ENCODE peak calls at places on chromosomes 7 and 10, in eight cellular contexts. D is IMR-90, R is right cardiac atrium, V is OCI-LY7, K is kidney, Y is GM23338, O is aorta, Z is A673. I is an unnamed sample.
A peak's percentile ranks its signal among the peaks of the same experiment; 100 is the strongest.

GRCh38 chr10:110845756-110846620 is 25.7 kb upstream of the PDCD4 start:
- DNase-seq in D (no peak), R (no peak), V (no peak), K (peak; percentile 65), Y (no peak), O (no peak), Z (no peak), I (no peak)

GRCh38 chr10:78672898-78673297 is 395.9 kb upstream of the ZMIZ1 start:
- DNase-seq in D (peak; percentile 69), R (no peak), V (no peak), K (no peak), Y (no peak), O (no peak), Z (no peak), I (no peak)

GRCh38 chr10:74011762-74012161 is 13.8 kb downstream of the VCL start:
- DNase-seq in D (peak; percentile 89), R (no peak), V (no peak), K (no peak), Y (no peak), O (no peak), Z (peak; percentile 97), I (peak; percentile 51)

GRCh38 chr10:86946215-86947170 is 10.9 kb downstream of the MMRN2 start:
- DNase-seq in D (no peak), R (peak; percentile 78), V (no peak), K (peak; percentile 84), Y (no peak), O (peak; percentile 89), Z (no peak), I (peak; percentile 29)

GRCh38 chr7:15889501-15889900 is 203.0 kb upstream of the MEOX2 start:
- DNase-seq in D (no peak), R (peak; percentile 40), V (no peak), K (no peak), Y (peak; percentile 29), O (no peak), Z (peak; percentile 48), I (no peak)

GRCh38 chr7:110988890-110989501 is 101.9 kb upstream of the LRRN3 start:
- DNase-seq in D (peak; percentile 6), R (peak; percentile 12), V (no peak), K (no peak), Y (no peak), O (peak; percentile 37), Z (no peak), I (no peak)

GRCh38 chr10:62860946-62861345 is 44.8 kb upstream of the EGR2 start:
- DNase-seq in D (no peak), R (no peak), V (peak; percentile 29), K (no peak), Y (peak; percentile 3), O (no peak), Z (peak; percentile 16), I (no peak)

GRCh38 chr7:55210176-55210575 is 155.0 kb upstream of the LANCL2 start:
- DNase-seq in D (no peak), R (no peak), V (no peak), K (no peak), Y (no peak), O (no peak), Z (no peak), I (no peak)

GRCh38 chr10:21732067-21732772 is 198.2 kb downstream of the MLLT10 start:
- DNase-seq in D (peak; percentile 82), R (peak; percentile 83), V (peak; percentile 57), K (peak; percentile 81), Y (peak; percentile 92), O (no peak), Z (peak; percentile 88), I (no peak)

GRCh38 chr10:126804396-126804795 is 100.8 kb upstream of the DOCK1 start:
- DNase-seq in D (no peak), R (no peak), V (no peak), K (no peak), Y (no peak), O (no peak), Z (no peak), I (no peak)

GRCh38 chr10:126798649-126799048 is 106.6 kb upstream of the DOCK1 start:
- DNase-seq in D (no peak), R (no peak), V (no peak), K (peak; percentile 69), Y (no peak), O (no peak), Z (no peak), I (no peak)

DNA sequence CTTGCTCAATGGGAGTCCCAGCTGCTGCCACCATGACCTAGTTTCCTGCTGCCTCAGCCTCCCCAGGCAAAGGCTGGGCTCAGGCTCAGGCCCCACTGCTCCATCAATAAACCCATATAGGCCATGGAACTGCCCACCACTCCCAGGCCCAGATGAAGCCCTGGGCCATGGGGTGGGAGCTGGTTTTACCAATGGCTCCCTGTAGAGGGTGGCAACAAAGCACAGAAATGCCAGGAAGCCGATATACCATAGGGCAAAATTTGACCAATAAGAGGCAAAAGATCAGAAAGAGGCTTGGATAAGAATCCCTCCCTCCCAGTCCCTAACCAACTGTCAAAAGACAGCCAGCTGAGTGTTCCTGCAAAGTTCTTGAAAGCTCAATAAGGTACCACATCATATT is 101.8 kb upstream of the DOCK1 start:
- DNase-seq in D (no peak), R (no peak), V (no peak), K (no peak), Y (no peak), O (no peak), Z (no peak), I (no peak)
- H3K4me1 ChIP-seq in D (no peaks in the 10 kb centered on the region), R (no peaks in the 10 kb centered on the region), V (no peaks in the 10 kb centered on the region), K (no peaks in the 10 kb centered on the region), Y (no peaks in the 10 kb centered on the region), O (no peaks in the 10 kb centered on the region), Z (no peaks in the 10 kb centered on the region), I (no peaks in the 10 kb centered on the region)

DNA sequence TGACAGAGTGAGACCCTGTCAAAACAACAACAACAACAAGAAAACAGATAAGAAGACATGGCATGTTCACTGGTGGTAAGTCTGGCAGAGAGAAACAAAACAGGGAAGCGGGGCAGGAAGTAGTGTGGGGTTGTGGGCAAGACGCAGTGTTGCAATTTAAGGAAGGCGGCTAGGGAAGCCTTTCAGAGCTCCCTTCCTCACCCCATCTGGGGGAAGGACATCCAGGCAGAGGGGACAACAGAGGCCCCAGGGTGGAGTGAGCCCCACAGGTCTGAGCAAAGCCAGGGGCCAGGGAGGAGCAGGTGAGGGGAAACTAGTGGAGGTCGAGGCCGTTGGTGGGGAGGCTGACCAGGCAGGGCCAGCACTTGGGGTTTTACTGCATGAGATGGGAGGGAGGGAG is 16.8 kb downstream of the LAT2 start:
- DNase-seq in D (no peak), R (peak; percentile 67), V (no peak), K (no peak), Y (no peak), O (no peak), Z (no peak), I (peak; percentile 45)
- H3K4me1 ChIP-seq in D (no peaks in the 10 kb centered on the region), R (no peaks in the 10 kb centered on the region), V (peaks cover 36% of the 10 kb centered on the region), K (no peaks in the 10 kb centered on the region), Y (no peaks in the 10 kb centered on the region), O (no peaks in the 10 kb centered on the region), Z (no peaks in the 10 kb centered on the region), I (no peaks in the 10 kb centered on the region)

GRCh38 chr10:114024876-114025609 is 18.6 kb upstream of the ADRB1 start:
- DNase-seq in D (peak; percentile 20), R (no peak), V (peak; percentile 91), K (no peak), Y (no peak), O (no peak), Z (peak; percentile 90), I (no peak)

GRCh38 chr10:114023198-114023597 is 20.5 kb upstream of the ADRB1 start:
- DNase-seq in D (peak; percentile 66), R (no peak), V (no peak), K (no peak), Y (no peak), O (no peak), Z (no peak), I (no peak)

GRCh38 chr10:114022751-114023150 is 20.9 kb upstream of the ADRB1 start:
- DNase-seq in D (no peak), R (no peak), V (no peak), K (no peak), Y (no peak), O (no peak), Z (no peak), I (no peak)

GRCh38 chr10:114021135-114021534 is 22.5 kb upstream of the ADRB1 start:
- DNase-seq in D (no peak), R (peak; percentile 53), V (no peak), K (no peak), Y (no peak), O (no peak), Z (no peak), I (no peak)

DNA sequence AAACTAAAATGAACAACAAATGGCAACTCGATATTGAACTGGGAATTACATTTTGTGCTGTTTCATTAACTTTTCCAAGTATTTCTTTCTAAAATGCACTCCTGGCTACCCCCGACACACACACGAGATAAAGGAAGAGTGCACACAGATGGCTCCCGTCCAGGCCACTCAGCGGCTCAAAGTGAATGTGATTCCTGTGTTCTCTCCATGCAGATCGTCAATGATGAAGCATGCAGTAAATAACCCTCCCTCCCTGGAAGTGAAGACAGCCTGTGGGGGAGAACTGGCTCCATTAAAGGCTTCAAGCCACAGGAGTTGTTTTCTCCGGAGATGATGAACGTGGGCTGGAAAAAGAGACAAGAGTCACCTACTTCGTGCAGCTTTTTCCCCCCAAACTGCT is 21.4 kb upstream of the ADRB1 start:
- DNase-seq in D (no peak), R (peak; percentile 89), V (no peak), K (no peak), Y (no peak), O (no peak), Z (no peak), I (no peak)
- H3K4me1 ChIP-seq in D (no peaks in the 10 kb centered on the region), R (peaks cover 7% of the 10 kb centered on the region), V (peaks cover 45% of the 10 kb centered on the region), K (no peaks in the 10 kb centered on the region), Y (no peaks in the 10 kb centered on the region), O (no peaks in the 10 kb centered on the region), Z (peaks cover 45% of the 10 kb centered on the region), I (peaks cover 12% of the 10 kb centered on the region)

GRCh38 chr7:37445064-37445723 is 3.5 kb downstream of the ELMO1 start:
- DNase-seq in D (no peak), R (no peak), V (no peak), K (no peak), Y (no peak), O (no peak), Z (no peak), I (no peak)

GRCh38 chr7:37445800-37446199 is 2.9 kb downstream of the ELMO1 start:
- DNase-seq in D (no peak), R (no peak), V (no peak), K (no peak), Y (no peak), O (no peak), Z (no peak), I (no peak)

GRCh38 chr7:37448637-37449331 is at the start of gene ELMO1:
- DNase-seq in D (peak; percentile 6), R (peak; percentile 90), V (peak; percentile 89), K (peak; percentile 92), Y (peak; percentile 93), O (peak; percentile 89), Z (peak; percentile 68), I (peak; percentile 76)

GRCh38 chr7:37448057-37448636 is 517 bp downstream of the ELMO1 start:
- DNase-seq in D (no peak), R (no peak), V (no peak), K (peak; percentile 79), Y (peak; percentile 80), O (peak; percentile 79), Z (no peak), I (no peak)

DNA sequence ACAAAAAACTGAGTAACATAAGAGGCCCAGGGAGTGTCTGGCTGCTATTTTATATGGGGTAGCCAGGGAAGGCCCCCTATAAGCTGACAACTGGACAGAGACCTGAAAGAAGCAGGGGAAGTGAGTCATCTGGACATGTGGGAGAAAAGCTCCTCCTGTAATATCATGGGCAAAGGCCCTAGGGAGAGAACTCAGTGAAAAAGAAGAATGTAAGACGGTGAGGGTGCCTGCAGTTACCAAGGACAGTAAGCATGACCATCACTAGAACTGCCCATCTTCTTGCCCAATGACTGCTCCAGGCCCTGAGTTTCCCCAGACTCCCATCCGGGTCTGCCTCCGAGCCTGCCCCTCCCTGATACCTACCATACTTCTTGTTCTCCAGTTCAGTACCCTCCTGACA is 2.3 kb downstream of the ELMO1 start:
- DNase-seq in D (no peak), R (no peak), V (no peak), K (no peak), Y (no peak), O (no peak), Z (no peak), I (no peak)
- H3K4me1 ChIP-seq in D (no peaks in the 10 kb centered on the region), R (peaks cover 9% of the 10 kb centered on the region), V (peaks cover 19% of the 10 kb centered on the region), K (no peaks in the 10 kb centered on the region), Y (peaks cover 12% of the 10 kb centered on the region), O (no peaks in the 10 kb centered on the region), Z (peaks cover 13% of the 10 kb centered on the region), I (peaks cover 2% of the 10 kb centered on the region)

I was measured in lung.